ENCODE peak calls at places on chromosomes 16 and 17, in ten cellular contexts. A, Y, W, P, F, S, U, C, E and D are unnamed samples.

GRCh38 chr16:74756203-74756602 is 18.4 kb downstream of the FA2H start:
- DNase-seq in S (no peak), C (no peak), E (no peak), W (no peak), F (no peak), A (no peak), P (no peak), Y (no peak), U (no peak), D (no peak)

GRCh38 chr16:535446-536405 is 8.2 kb downstream of the CAPN15 start:
- DNase-seq in F (no peak), U (peak), E (peak), C (no peak), P (no peak), Y (peak), S (peak), W (no peak), A (no peak), D (no peak)

GRCh38 chr16:17470871-17471744 is at the start of gene XYLT1:
- DNase-seq in P (no peak), W (peak), Y (peak), S (no peak), A (peak), E (peak), C (peak), U (peak), F (peak), D (peak)

GRCh38 chr16:88686439-88687253 is at the start of gene SNAI3:
- DNase-seq in F (no peak), A (peak), S (peak), P (peak), W (peak), C (peak), U (peak), E (peak), Y (peak), D (peak)

GRCh38 chr17:48567646-48568354 is 10.3 kb downstream of the HOXB4 start:
- DNase-seq in S (no peak), A (no peak), U (no peak), Y (no peak), P (no peak), W (no peak), E (no peak), F (no peak), C (no peak), D (no peak)

GRCh38 chr17:67725232-67726206 is 7.8 kb downstream of the NOL11 start:
- DNase-seq in S (no peak), F (no peak), Y (no peak), W (no peak), U (no peak), P (no peak), C (no peak), E (no peak), A (no peak), D (no peak)

GRCh38 chr16:31265329-31266245 is 5.8 kb downstream of the ITGAM start:
- DNase-seq in Y (no peak), S (no peak), E (no peak), P (peak), W (no peak), F (no peak), C (no peak), U (peak), A (no peak), D (peak)

GRCh38 chr17:47808036-47808829 is 13.4 kb downstream of the OSBPL7 start:
- DNase-seq in E (no peak), C (no peak), A (no peak), W (no peak), P (no peak), S (no peak), U (no peak), F (no peak), Y (no peak), D (no peak)

GRCh38 chr16:30069575-30070462 is 4.3 kb downstream of the ALDOA start:
- DNase-seq in P (no peak), A (no peak), S (no peak), Y (no peak), E (peak), F (no peak), U (peak), C (peak), W (peak), D (no peak)

GRCh38 chr17:65134035-65134434 is 3.1 kb upstream of the RGS9 start:
- DNase-seq in P (no peak), Y (no peak), A (no peak), C (no peak), S (no peak), W (no peak), E (no peak), U (no peak), F (no peak), D (no peak)

GRCh38 chr17:15384142-15384803 is 42.9 kb upstream of the TEKT3 start:
- DNase-seq in P (no peak), S (no peak), U (peak), W (peak), F (no peak), C (peak), Y (no peak), A (peak), E (peak), D (no peak)

GRCh38 chr16:6250516-6250915 is 1082.1 kb upstream of the RBFOX1 start:
- DNase-seq in U (no peak), A (no peak), Y (no peak), F (no peak), P (no peak), S (no peak), W (no peak), C (no peak), E (no peak), D (no peak)

GRCh38 chr17:60106377-60107059 is 27.8 kb upstream of the HEATR6 start:
- DNase-seq in S (no peak), P (peak), U (peak), Y (peak), A (no peak), F (no peak), E (peak), W (no peak), C (peak), D (no peak)

GRCh38 chr16:79365687-79366086 is 234.8 kb downstream of the MAF start:
- DNase-seq in P (no peak), W (no peak), Y (no peak), F (no peak), C (no peak), U (no peak), A (no peak), S (no peak), E (no peak), D (no peak)

GRCh38 chr16:89138513-89138795 is 33.1 kb upstream of the CDH15 start:
- DNase-seq in W (no peak), S (no peak), C (no peak), Y (no peak), U (no peak), F (no peak), E (no peak), P (no peak), A (no peak), D (no peak)

GRCh38 chr16:84481051-84481735 is 23.3 kb downstream of the MEAK7 start:
- DNase-seq in E (no peak), F (no peak), Y (no peak), P (no peak), S (no peak), A (no peak), U (no peak), W (no peak), C (no peak), D (no peak)

GRCh38 chr17:33262724-33263123 is 30.4 kb downstream of the ASIC2 start:
- DNase-seq in A (no peak), S (no peak), E (no peak), P (no peak), U (no peak), C (no peak), W (no peak), F (no peak), Y (no peak), D (no peak)

GRCh38 chr17:44518032-44518431 is 14.8 kb upstream of the GPATCH8 start:
- DNase-seq in A (no peak), Y (no peak), C (peak), W (no peak), E (peak), S (no peak), F (no peak), U (peak), P (no peak), D (no peak)

DNA sequence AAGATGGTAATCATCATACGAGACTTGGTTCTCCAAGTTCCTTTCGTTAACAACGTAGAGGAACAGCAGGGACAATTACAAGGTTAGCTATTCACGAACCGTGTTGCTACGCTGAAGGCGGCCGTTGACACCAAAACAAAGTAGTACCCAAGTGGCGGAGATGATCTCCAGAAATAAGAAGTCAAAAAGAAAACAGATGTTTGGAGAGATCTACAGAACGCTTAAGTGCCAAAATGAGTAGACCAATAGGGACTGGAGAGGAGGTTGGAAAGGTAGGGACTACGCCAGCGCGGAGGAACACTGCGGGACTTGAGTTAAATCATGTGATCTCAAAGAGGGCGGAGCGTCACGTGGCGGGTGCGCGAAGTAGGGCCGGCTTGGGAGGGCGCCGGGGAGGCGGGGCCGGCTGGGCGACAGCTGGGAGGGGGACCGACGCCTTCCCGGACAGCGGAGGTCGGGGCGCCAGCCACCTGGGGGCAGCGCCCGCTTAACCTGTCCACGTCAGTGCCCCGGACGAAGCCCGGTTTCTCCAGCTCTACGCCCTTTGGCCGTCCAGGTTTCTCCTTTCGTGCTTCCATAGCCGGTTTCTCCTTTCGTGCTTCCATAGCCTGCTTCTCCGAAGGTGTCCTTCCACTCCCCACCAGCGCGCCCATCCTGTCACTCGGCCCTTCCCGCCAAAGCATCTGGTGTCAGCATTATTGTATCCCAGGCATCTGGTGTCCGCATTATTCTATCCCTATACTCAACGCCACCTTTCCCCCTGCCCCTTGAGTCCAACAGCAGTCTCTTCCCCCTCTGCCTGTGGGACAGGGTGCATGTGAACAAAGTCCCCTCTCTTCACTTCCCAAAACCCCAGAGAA is 698 bp upstream of the GABARAP start:
- DNase-seq in F (peak), P (peak), Y (peak), U (peak), E (peak), S (peak), W (peak), C (peak), A (peak), D (peak)
- TF ChIP-seq CTCF in F (no peak), P (peak), Y (no peak), U (no peak), E (no peak), S (no peak), W (peak), C (no peak), A (peak), D (peak)

GRCh38 chr17:39105705-39106104 is 45.7 kb downstream of the PLXDC1 start:
- DNase-seq in F (no peak), Y (no peak), C (no peak), S (no peak), W (no peak), E (no peak), U (no peak), P (no peak), A (no peak), D (no peak)

GRCh38 chr17:39108976-39109375 is 42.5 kb downstream of the PLXDC1 start:
- DNase-seq in E (no peak), S (no peak), C (no peak), W (no peak), F (no peak), Y (no peak), U (no peak), P (no peak), A (no peak), D (no peak)

GRCh38 chr17:39110435-39111136 is 40.9 kb downstream of the PLXDC1 start:
- DNase-seq in Y (no peak), A (no peak), P (no peak), U (no peak), C (no peak), F (no peak), S (no peak), E (no peak), W (no peak), D (no peak)

GRCh38 chr17:39107141-39107540 is 44.3 kb downstream of the PLXDC1 start:
- DNase-seq in Y (no peak), F (no peak), C (no peak), W (no peak), E (no peak), P (no peak), U (no peak), S (no peak), A (no peak), D (no peak)

DNA sequence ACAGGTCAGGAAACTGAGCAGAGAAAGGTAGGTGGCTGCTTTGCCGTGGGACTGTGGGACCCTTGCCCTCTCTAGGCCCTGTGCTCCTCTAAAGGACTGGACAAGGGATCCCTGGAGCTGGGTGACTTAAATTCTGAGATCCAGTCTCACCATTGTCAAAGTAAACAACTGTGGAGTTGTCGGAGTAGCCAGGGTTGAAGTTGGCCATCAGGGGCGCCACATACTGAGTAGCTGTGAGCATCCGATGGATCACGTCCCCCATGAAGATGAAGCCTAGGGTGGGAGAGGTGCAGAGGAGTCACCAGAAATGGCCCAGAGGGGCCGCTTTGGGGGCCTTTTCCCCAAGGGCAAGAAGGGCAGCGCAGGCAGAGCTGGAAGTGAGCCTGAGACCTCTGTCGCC is 43.5 kb downstream of the PLXDC1 start:
- DNase-seq in C (no peak), Y (no peak), A (no peak), F (no peak), S (no peak), W (no peak), P (no peak), U (no peak), E (no peak), D (no peak)
- TF ChIP-seq CTCF in C (no peak), Y (no peak), A (no peak), F (no peak), S (no peak), W (no peak), P (no peak), U (no peak), E (no peak), D (no peak)

GRCh38 chr17:75720656-75721462 is at the start of gene ITGB4:
- DNase-seq in A (no peak), E (no peak), U (no peak), P (peak), C (peak), W (peak), S (peak), F (no peak), Y (no peak), D (peak)
- TF ChIP-seq CTCF in A (no peak), E (no peak), U (no peak), P (no peak), C (no peak), W (no peak), S (no peak), F (no peak), Y (no peak), D (no peak)

GRCh38 chr17:39687546-39688474 is at the start of gene PGAP3:
- DNase-seq in Y (peak), E (peak), A (peak), P (peak), S (peak), U (peak), W (peak), C (peak), F (peak), D (peak)
- TF ChIP-seq CTCF in Y (no peak), E (no peak), A (no peak), P (peak), S (no peak), U (no peak), W (no peak), C (no peak), F (peak), D (no peak)

DNA sequence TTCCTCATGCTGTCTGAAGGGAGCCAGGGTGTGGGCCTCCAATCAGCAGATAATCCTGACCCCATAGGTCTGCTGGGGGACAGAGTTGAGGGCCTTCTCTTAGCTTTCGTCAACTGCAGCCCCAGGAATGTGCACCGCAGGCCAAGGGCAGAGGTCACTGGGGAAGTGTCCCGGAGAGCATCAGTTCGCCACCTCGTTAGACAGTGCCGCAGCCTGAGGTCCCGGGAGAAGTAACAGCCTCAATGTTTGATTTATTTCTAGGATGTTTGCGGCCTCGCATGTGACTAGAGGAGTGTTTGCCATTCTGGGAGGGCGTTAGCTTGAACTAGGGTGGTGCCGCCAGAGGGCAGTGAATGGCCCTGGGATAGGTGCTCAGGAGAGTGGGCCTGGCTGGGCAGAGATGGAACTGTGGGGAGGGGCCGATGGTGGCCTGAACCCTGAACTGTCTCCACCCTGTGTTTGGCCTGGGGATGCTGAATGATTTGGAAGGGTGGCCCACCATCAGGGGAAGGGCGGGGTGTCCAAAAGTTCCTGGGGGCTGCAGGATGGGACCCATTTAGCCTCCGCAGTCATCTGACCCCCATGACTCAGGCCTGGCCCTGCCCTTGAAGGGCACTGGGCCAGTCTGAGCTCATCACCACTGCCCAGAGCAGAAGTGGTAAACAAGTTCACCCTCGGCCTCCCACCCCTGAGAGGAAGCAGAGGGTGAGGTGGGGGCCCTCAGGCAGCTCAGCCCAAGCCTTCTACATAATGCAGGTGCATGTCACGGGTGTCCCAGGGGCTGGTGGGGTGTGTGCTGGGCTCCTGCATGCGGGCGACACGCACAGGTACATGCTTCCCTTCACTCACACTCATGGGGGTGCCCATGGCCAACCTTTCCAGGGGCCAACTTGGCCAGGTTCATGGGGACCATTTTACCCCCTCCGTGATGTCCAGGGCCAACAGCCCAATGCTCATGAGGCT is 12.4 kb upstream of the TAC4 start:
- DNase-seq in P (no peak), U (no peak), E (no peak), F (no peak), W (no peak), A (no peak), C (no peak), Y (no peak), S (no peak), D (no peak)
- TF ChIP-seq CTCF in P (no peak), U (no peak), E (no peak), F (no peak), W (no peak), A (no peak), C (peak), Y (peak), S (peak), D (no peak)

GRCh38 chr17:74749262-74750038 is 1.0 kb downstream of the NHERF1 start:
- DNase-seq in Y (peak), W (peak), F (no peak), A (no peak), E (no peak), S (no peak), C (no peak), U (peak), P (no peak), D (peak)

GRCh38 chr17:74748279-74748528 is 224 bp upstream of the NHERF1 start:
- DNase-seq in P (no peak), S (no peak), C (no peak), A (no peak), E (no peak), F (no peak), W (no peak), U (no peak), Y (no peak), D (no peak)

GRCh38 chr17:74750039-74750326 is 1.6 kb downstream of the NHERF1 start:
- DNase-seq in U (no peak), Y (no peak), S (no peak), C (no peak), W (no peak), F (no peak), E (no peak), P (no peak), A (no peak), D (no peak)

GRCh38 chr17:74746922-74747321 is 1.5 kb upstream of the NHERF1 start:
- DNase-seq in A (no peak), C (peak), U (peak), Y (no peak), W (no peak), E (peak), F (no peak), P (no peak), S (no peak), D (no peak)

GRCh38 chr17:74748529-74749261 is at the start of gene NHERF1:
- DNase-seq in W (peak), U (peak), E (peak), A (peak), S (peak), P (peak), Y (peak), C (peak), F (peak), D (peak)
- TF ChIP-seq CTCF in W (peak), U (no peak), E (no peak), A (no peak), S (peak), P (peak), Y (peak), C (no peak), F (no peak), D (no peak)

DNA sequence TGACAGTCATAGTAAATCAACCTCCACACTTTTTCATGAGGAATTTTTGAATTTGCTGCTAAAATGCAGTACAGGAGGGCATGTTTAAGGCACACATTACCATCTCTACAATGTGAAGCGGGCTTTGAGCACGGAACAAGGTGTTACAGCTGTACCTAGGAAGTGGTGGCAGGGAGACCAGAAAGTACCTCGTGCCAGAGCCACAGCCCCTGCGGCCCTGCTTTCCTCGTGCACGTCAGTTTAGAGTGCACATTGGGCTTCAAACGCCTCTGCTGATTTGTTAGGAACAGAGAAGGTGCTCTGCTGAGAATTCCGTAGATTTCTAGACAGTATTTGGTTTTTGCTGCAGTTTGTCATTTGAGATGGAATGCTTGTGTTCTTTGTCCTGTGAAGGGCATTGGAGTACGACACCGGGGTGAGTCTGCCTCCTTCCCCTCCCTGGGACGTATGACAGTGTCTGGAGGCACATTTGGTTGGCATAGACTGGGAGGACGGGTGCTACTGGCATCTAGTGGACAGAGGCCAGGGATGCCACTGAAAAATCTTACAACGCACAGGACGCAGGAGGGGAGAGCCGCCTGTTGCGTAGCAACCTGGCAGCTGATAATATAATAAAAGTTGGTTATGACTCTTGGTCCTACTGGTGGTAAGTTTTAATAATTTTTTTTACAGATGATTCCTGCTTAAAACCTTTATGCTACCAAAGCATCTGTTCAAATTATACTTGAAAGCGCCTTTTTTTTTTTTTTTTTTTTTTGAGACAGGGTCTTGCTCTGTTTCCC is 9.1 kb downstream of the FOXK2 start:
- DNase-seq in C (peak), A (peak), F (no peak), E (peak), P (no peak), Y (peak), S (peak), W (no peak), U (peak), D (no peak)
- TF ChIP-seq CTCF in C (no peak), A (peak), F (peak), E (peak), P (peak), Y (peak), S (peak), W (no peak), U (peak), D (peak)